ENCODE peak calls at places on chromosomes 16 and 17, in four cellular contexts. K is CD8-positive, alpha-beta T cell; A is fibroblast of the conjunctiva; J is ELF-1. X is an unnamed sample.

GRCh38 chr17:40490289-40490853 is 11.1 kb downstream of the TNS4 start:
- DNase-seq in K (no peak), A (peak), J (peak), X (peak)

GRCh38 chr17:61361084-61361483 is 38.6 kb upstream of the TBX2 start:
- DNase-seq in K (no peak), A (peak), J (no peak), X (no peak)

GRCh38 chr17:37671813-37672544 is 28.7 kb upstream of the DDX52 start:
- DNase-seq in K (no peak), A (peak), J (no peak), X (no peak)

GRCh38 chr17:73647767-73648542 is 3.7 kb upstream of the SDK2 start:
- DNase-seq in K (no peak), A (no peak), J (no peak), X (no peak)

GRCh38 chr17:2796164-2797140 is at the start of gene RAP1GAP2:
- DNase-seq in K (peak), A (no peak), J (no peak), X (no peak)

GRCh38 chr16:75112281-75113045 is 4.1 kb downstream of the LDHD start:
- DNase-seq in K (no peak), A (no peak), J (peak), X (no peak)

GRCh38 chr17:14323522-14323981 is 22.7 kb downstream of the HS3ST3B1 start:
- DNase-seq in K (no peak), A (no peak), J (no peak), X (no peak)

GRCh38 chr17:11928436-11928835 is 68.8 kb downstream of the ZNF18 start:
- DNase-seq in K (no peak), A (no peak), J (peak), X (no peak)

GRCh38 chr17:82970818-82971610 is 108.4 kb upstream of the METRNL start:
- DNase-seq in K (no peak), A (no peak), J (no peak), X (no peak)

GRCh38 chr17:68594552-68594951 is 6.6 kb downstream of the FAM20A start:
- DNase-seq in K (no peak), A (no peak), J (no peak), X (no peak)

GRCh38 chr17:50035930-50036329 is 20.0 kb upstream of the ITGA3 start:
- DNase-seq in K (no peak), A (no peak), J (no peak), X (no peak)

GRCh38 chr16:67822511-67822910 is 15.8 kb downstream of the TSNAXIP1 start:
- DNase-seq in K (no peak), A (no peak), J (peak), X (no peak)

GRCh38 chr17:59652119-59652518 is 32.4 kb downstream of the CLTC start:
- DNase-seq in K (no peak), A (peak), J (no peak), X (no peak)

GRCh38 chr16:79605999-79606398 is 5.5 kb upstream of the MAF start:
- DNase-seq in K (no peak), A (no peak), J (peak), X (peak)

GRCh38 chr16:19135201-19135838 is 21.6 kb downstream of the ITPRIPL2 start:
- DNase-seq in K (no peak), A (no peak), J (no peak), X (no peak)

GRCh38 chr16:56936950-56937349 is 5.0 kb downstream of the HERPUD1 start:
- DNase-seq in K (no peak), A (no peak), J (no peak), X (no peak)

GRCh38 chr16:87040169-87041117 is 276.7 kb downstream of the C16orf95 start:
- DNase-seq in K (no peak), A (no peak), J (no peak), X (no peak)

GRCh38 chr17:31580331-31581021 is 189.0 kb downstream of the RAB11FIP4 start:
- DNase-seq in K (no peak), A (no peak), J (no peak), X (no peak)

GRCh38 chr16:30622455-30623032 is 12.4 kb upstream of the ZNF689 start:
- DNase-seq in K (no peak), A (no peak), J (no peak), X (no peak)

GRCh38 chr17:9370464-9370863 is 205.2 kb downstream of the STX8 start:
- DNase-seq in K (no peak), A (no peak), J (no peak), X (no peak)

GRCh38 chr17:32111141-32111771 is 31.0 kb upstream of the RHOT1 start:
- DNase-seq in K (peak), A (peak), J (peak), X (peak)

GRCh38 chr16:57653936-57654335 is 14.2 kb upstream of the ADGRG3 start:
- DNase-seq in K (no peak), A (no peak), J (no peak), X (no peak)

GRCh38 chr17:79071161-79071560 is 3.5 kb upstream of the ENGASE start:
- DNase-seq in K (no peak), A (no peak), J (no peak), X (no peak)

GRCh38 chr17:81451823-81452222 is 56.6 kb downstream of the BAHCC1 start:
- DNase-seq in K (no peak), A (no peak), J (no peak), X (no peak)

GRCh38 chr16:68296291-68296690 is 14.5 kb downstream of the SLC7A6OS start:
- DNase-seq in K (no peak), A (no peak), J (no peak), X (no peak)

GRCh38 chr17:82120148-82120547 is 22.1 kb upstream of the FASN start:
- DNase-seq in K (peak), A (no peak), J (no peak), X (no peak)

GRCh38 chr17:2040942-2041560 is 771 bp upstream of the OVCA2 start:
- DNase-seq in K (no peak), A (no peak), J (no peak), X (no peak)

GRCh38 chr16:88321635-88322499 is 60.9 kb upstream of the ZNF469 start:
- DNase-seq in K (no peak), A (no peak), J (no peak), X (no peak)

GRCh38 chr17:1643999-1644492 is 1.5 kb downstream of the SCARF1 start:
- DNase-seq in K (no peak), A (no peak), J (no peak), X (no peak)

GRCh38 chr16:27248036-27248435 is 20.5 kb downstream of the NSMCE1 start:
- DNase-seq in K (no peak), A (no peak), J (no peak), X (no peak)

GRCh38 chr17:77796201-77796860 is 162.2 kb upstream of the TNRC6C start:
- DNase-seq in K (no peak), A (no peak), J (no peak), X (no peak)

GRCh38 chr16:56332464-56333079 is 92.8 kb downstream of the AMFR start:
- DNase-seq in K (no peak), A (peak), J (peak), X (peak)

GRCh38 chr17:60321336-60322055 is 70.4 kb downstream of the USP32 start:
- DNase-seq in K (no peak), A (no peak), J (no peak), X (no peak)

X was measured in iPS-NIHi11.